ENCODE peak calls at places on chromosome 14, in six cellular contexts. K, V, N, F, Y and D are unnamed samples.

GRCh38 chr14:74980746-74981661 is 21.7 kb upstream of the EIF2B2 start:
- DNase-seq in K (no peak), V (no peak), N (peak; percentile 64), F (peak; percentile 43), Y (peak; percentile 96), D (no peak)

GRCh38 chr14:36271939-36272907 is 48.2 kb downstream of the MBIP start:
- DNase-seq in K (no peak), V (no peak), N (peak; percentile 56), F (no peak), Y (no peak), D (no peak)

GRCh38 chr14:95520346-95520745 is 3.9 kb upstream of the SYNE3 start:
- DNase-seq in K (no peak), V (no peak), N (no peak), F (no peak), Y (no peak), D (no peak)

GRCh38 chr14:49946320-49947141 is 53.6 kb downstream of the ARF6 start:
- DNase-seq in K (peak; percentile 72), V (no peak), N (no peak), F (peak; percentile 93), Y (no peak), D (no peak)

GRCh38 chr14:63383776-63384367 is 65.1 kb upstream of the GPHB5 start:
- DNase-seq in K (no peak), V (no peak), N (no peak), F (no peak), Y (no peak), D (no peak)

GRCh38 chr14:95891742-95892141 is 15.1 kb downstream of the TUNAR start:
- DNase-seq in K (no peak), V (peak; percentile 60), N (no peak), F (peak; percentile 70), Y (no peak), D (no peak)

GRCh38 chr14:105389534-105389933 is 8.8 kb upstream of the TEX22 start:
- DNase-seq in K (no peak), V (no peak), N (no peak), F (no peak), Y (no peak), D (no peak)

GRCh38 chr14:75063013-75063412 is 811 bp downstream of the ACYP1 start:
- DNase-seq in K (no peak), V (no peak), N (no peak), F (no peak), Y (no peak), D (peak; percentile 6)

GRCh38 chr14:106530423-106531107 is 1004.2 kb downstream of the TMEM121 start:
- DNase-seq in K (no peak), V (no peak), N (peak; percentile 15), F (no peak), Y (no peak), D (peak; percentile 90)

GRCh38 chr14:94893411-94894160 is 123.7 kb upstream of the GSC start:
- DNase-seq in K (no peak), V (no peak), N (no peak), F (no peak), Y (peak; percentile 79), D (no peak)

GRCh38 chr14:38210168-38210567 is 2.5 kb downstream of the SSTR1 start:
- DNase-seq in K (peak; percentile 16), V (no peak), N (peak; percentile 50), F (peak; percentile 71), Y (no peak), D (no peak)

GRCh38 chr14:88553886-88554457 is 835 bp downstream of the PTPN21 start:
- DNase-seq in K (no peak), V (no peak), N (peak; percentile 15), F (peak; percentile 36), Y (no peak), D (no peak)

GRCh38 chr14:98379829-98380228 is 892.2 kb downstream of the BCL11B start:
- DNase-seq in K (no peak), V (no peak), N (no peak), F (no peak), Y (no peak), D (no peak)

GRCh38 chr14:89466460-89466859 is 49.4 kb upstream of the FOXN3 start:
- DNase-seq in K (no peak), V (no peak), N (no peak), F (no peak), Y (no peak), D (no peak)

GRCh38 chr14:77186911-77187648 is 5.5 kb downstream of the TMEM63C start:
- DNase-seq in K (peak; percentile 60), V (peak; percentile 27), N (peak; percentile 36), F (peak; percentile 65), Y (peak; percentile 64), D (no peak)

GRCh38 chr14:69713127-69713800 is 53.7 kb upstream of the SRSF5 start:
- DNase-seq in K (no peak), V (no peak), N (peak; percentile 86), F (no peak), Y (peak; percentile 75), D (peak; percentile 27)

GRCh38 chr14:35261774-35262173 is 30.4 kb upstream of the PSMA6 start:
- DNase-seq in K (peak; percentile 5), V (no peak), N (no peak), F (no peak), Y (no peak), D (no peak)

GRCh38 chr14:100158566-100159106 is 809 bp downstream of the DEGS2 start:
- DNase-seq in K (no peak), V (no peak), N (no peak), F (no peak), Y (peak; percentile 44), D (no peak)
- TF ChIP-seq EZH2 in K (no peak), V (no peak), N (peak; percentile 45), F (no peak), Y (no peak), D (no peak)

DNA sequence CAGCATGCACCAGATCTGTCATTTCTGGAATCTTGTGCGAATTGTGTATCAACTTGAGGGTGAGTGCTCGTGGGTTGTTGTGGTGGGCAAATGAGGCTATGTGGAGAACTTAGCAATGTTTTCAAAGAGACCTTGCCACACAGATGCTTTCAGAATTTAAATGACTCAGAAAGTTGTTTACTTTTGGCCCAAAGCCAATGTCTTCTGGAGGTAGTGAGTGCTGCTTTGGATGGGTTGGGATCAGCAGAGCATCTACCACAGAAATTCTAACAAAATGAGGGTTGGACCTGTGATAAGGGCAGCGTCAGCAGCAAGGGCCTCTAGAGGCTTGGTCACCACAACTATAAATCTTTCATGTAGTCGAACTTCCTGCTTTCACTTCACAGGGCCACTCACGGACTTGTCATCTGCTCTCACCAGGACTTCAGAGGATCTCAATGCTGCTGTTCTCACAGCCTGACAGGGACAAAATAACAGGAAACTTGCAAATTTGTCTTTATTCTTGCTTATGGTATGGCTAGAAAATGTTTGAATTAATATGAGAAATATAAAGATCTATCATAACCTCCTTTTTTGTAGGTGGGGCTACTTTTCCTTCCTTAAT is 111.4 kb downstream of the DACT1 start:
- DNase-seq in K (peak; percentile 66), V (peak; percentile 76), N (no peak), F (peak; percentile 100), Y (no peak), D (peak; percentile 27)
- TF ChIP-seq EZH2phosphoT487 in K (no peak), V (no peak), N (no peak), F (no peak), Y (no peak), D (no peak)

GRCh38 chr14:65431951-65432350 is 19.4 kb downstream of the FUT8 start:
- DNase-seq in K (no peak), V (no peak), N (no peak), F (no peak), Y (no peak), D (no peak)

GRCh38 chr14:65433646-65434045 is 21.1 kb downstream of the FUT8 start:
- DNase-seq in K (no peak), V (no peak), N (no peak), F (no peak), Y (no peak), D (no peak)

GRCh38 chr14:65434216-65434850 is 21.8 kb downstream of the FUT8 start:
- DNase-seq in K (no peak), V (no peak), N (peak; percentile 18), F (no peak), Y (no peak), D (no peak)

GRCh38 chr14:65432361-65432948 is 19.9 kb downstream of the FUT8 start:
- DNase-seq in K (no peak), V (no peak), N (no peak), F (no peak), Y (no peak), D (no peak)

GRCh38 chr14:65433157-65433556 is 20.6 kb downstream of the FUT8 start:
- DNase-seq in K (no peak), V (no peak), N (no peak), F (no peak), Y (no peak), D (no peak)
- TF ChIP-seq EZH2 in K (no peak), V (no peak), N (no peak), F (no peak), Y (no peak), D (no peak)

DNA sequence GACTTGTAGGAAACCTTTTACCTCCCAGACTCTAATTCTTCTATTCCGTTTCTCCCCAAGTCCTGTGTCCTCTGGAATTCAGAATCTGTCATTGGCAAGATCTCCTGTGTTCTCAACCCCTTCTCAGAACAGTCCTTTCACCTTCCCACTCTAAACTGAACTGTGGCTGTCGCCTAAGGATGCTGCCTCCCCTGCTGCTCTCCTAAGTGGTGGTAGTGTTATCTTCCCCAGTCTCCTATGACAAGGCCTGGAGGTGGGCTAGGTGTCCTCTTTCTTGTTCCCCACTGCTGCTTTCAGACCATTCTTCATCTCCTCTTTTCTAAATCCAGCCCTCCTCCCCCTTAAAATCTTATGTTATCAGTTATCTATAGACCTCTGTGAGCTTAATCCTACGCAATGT is 397.4 kb downstream of the RAD51B start:
- DNase-seq in K (no peak), V (no peak), N (no peak), F (no peak), Y (no peak), D (no peak)
- TF ChIP-seq EZH2phosphoT487 in K (no peak), V (no peak), N (no peak), F (no peak), Y (no peak), D (no peak)

DNA sequence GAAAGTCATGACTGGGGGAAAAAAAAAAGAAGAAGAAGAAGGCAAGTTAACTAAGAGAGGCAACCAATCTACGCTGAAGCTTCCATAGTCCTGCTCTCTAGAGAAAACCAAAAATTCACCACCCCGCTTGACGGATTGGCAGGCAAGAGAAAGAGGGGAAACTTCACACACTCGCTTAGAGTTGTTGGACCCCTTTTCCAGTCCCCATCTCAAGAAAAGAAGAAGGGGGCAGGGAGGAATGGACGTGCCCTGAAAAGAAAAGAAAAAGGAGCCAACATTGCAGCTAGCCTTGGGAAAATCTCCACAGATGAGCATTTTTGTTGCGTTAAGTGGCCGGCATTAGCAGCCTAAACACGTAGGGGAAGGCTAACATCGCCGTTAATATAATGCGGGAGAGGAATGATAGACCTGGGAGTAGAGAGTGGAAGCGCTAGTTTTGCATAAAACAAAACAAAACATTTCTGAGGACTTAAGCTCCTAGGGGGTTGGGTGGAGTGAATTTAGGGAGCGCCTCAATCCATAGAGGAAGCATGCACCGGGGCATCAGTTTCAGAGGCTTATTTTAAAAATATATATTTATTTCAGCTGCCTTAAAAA is 11.3 kb upstream of the FOXG1 start:
- DNase-seq in K (no peak), V (no peak), N (no peak), F (no peak), Y (no peak), D (no peak)
- TF ChIP-seq EZH2 in K (peak; percentile 40), V (no peak), N (peak; percentile 69), F (no peak), Y (peak; percentile 67), D (no peak)

DNA sequence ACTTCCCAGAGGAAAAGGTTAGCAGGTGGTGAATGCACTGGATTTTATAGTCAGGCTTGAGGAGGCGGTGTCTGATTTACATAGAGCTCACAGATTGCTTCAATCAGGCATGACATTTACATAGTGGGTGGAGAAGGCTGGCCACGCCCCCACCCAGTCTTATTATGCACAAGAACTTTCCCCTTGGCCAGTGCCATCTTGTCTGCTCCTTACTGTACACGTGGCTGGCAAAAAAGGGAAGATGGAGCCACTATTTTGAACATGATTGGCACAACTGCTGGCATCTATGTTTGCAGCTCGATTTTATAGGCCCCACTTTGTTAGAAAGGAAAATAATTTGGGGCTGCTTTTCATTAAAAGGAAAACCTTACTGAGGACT is 10.9 kb upstream of the LGMN start:
- DNase-seq in K (peak; percentile 45), V (no peak), N (peak; percentile 39), F (peak; percentile 38), Y (peak; percentile 26), D (peak; percentile 63)
- TF ChIP-seq EZH2phosphoT487 in K (no peak), V (no peak), N (no peak), F (no peak), Y (no peak), D (no peak)